ENCODE peak calls at places on chromosomes 6 and 20, in four cellular contexts. One of them, this sample, is unnamed.

GRCh38 chr6:39203804-39204495 is 25.3 kb downstream of the KCNK5 start:
- DNase-seq in PC-9: peak; percentile 97
- DNase-seq in endothelial cell of umbilical vein: no peak
- DNase-seq in PC-3: peak; percentile 93
- DNase-seq in this sample: no peak

GRCh38 chr6:33797635-33798342 is 6.0 kb downstream of the MLN start:
- DNase-seq in PC-9: no peak
- DNase-seq in PC-3: no peak
- DNase-seq in endothelial cell of umbilical vein: no peak
- DNase-seq in this sample: no peak

GRCh38 chr6:10416516-10416862 is 1.6 kb upstream of the TFAP2A start:
- DNase-seq in PC-9: no peak
- DNase-seq in PC-3: no peak
- DNase-seq in endothelial cell of umbilical vein: no peak
- DNase-seq in this sample: no peak

GRCh38 chr20:19806806-19807691 is 49.0 kb downstream of the RIN2 start:
- DNase-seq in endothelial cell of umbilical vein: peak; percentile 79
- DNase-seq in PC-9: no peak
- DNase-seq in PC-3: peak; percentile 71
- DNase-seq in this sample: no peak

GRCh38 chr6:73564578-73565345 is 43.9 kb upstream of the EEF1A1 start:
- DNase-seq in PC-3: no peak
- DNase-seq in endothelial cell of umbilical vein: no peak
- DNase-seq in PC-9: no peak
- DNase-seq in this sample: no peak

GRCh38 chr6:129890164-129890563 is 29.0 kb upstream of the TMEM244 start:
- DNase-seq in PC-9: no peak
- DNase-seq in endothelial cell of umbilical vein: peak; percentile 39
- DNase-seq in PC-3: peak; percentile 59
- DNase-seq in this sample: peak; percentile 64

GRCh38 chr6:33820243-33820642 is 16.4 kb upstream of the MLN start:
- DNase-seq in PC-9: no peak
- DNase-seq in PC-3: no peak
- DNase-seq in endothelial cell of umbilical vein: no peak
- DNase-seq in this sample: peak; percentile 8

GRCh38 chr6:90220273-90220672 is 76.4 kb downstream of the BACH2 start:
- DNase-seq in PC-3: peak; percentile 69
- DNase-seq in PC-9: no peak
- DNase-seq in endothelial cell of umbilical vein: peak; percentile 88
- DNase-seq in this sample: no peak

GRCh38 chr6:33985333-33985751 is 160.5 kb downstream of the GRM4 start:
- DNase-seq in PC-3: no peak
- DNase-seq in endothelial cell of umbilical vein: no peak
- DNase-seq in PC-9: no peak
- DNase-seq in this sample: no peak

GRCh38 chr6:163897669-163898068 is 483.2 kb downstream of the QKI start:
- DNase-seq in endothelial cell of umbilical vein: no peak
- DNase-seq in PC-3: no peak
- DNase-seq in PC-9: no peak
- DNase-seq in this sample: no peak

GRCh38 chr20:19605759-19606158 is 152.3 kb upstream of the RIN2 start:
- DNase-seq in endothelial cell of umbilical vein: no peak
- DNase-seq in PC-3: no peak
- DNase-seq in PC-9: no peak
- DNase-seq in this sample: no peak

GRCh38 chr20:5621305-5621704 is 128.9 kb upstream of the SHLD1 start:
- DNase-seq in endothelial cell of umbilical vein: peak; percentile 64
- DNase-seq in PC-3: no peak
- DNase-seq in PC-9: no peak
- DNase-seq in this sample: peak; percentile 20

GRCh38 chr6:131379951-131380350 is 193.1 kb upstream of the ARG1 start:
- DNase-seq in PC-9: peak; percentile 5
- DNase-seq in endothelial cell of umbilical vein: no peak
- DNase-seq in PC-3: peak; percentile 42
- DNase-seq in this sample: peak; percentile 91

GRCh38 chr6:96940322-96940721 is 15.8 kb downstream of the KLHL32 start:
- DNase-seq in endothelial cell of umbilical vein: no peak
- DNase-seq in PC-3: peak; percentile 15
- DNase-seq in PC-9: no peak
- DNase-seq in this sample: peak; percentile 4

GRCh38 chr6:125375841-125376240 is 74.1 kb upstream of the HDDC2 start:
- DNase-seq in endothelial cell of umbilical vein: no peak
- DNase-seq in PC-3: no peak
- DNase-seq in PC-9: no peak
- DNase-seq in this sample: peak; percentile 40

GRCh38 chr6:41939848-41940758 is 1.5 kb downstream of the CCND3 start:
- DNase-seq in endothelial cell of umbilical vein: no peak
- DNase-seq in PC-9: peak; percentile 61
- DNase-seq in PC-3: peak; percentile 36
- DNase-seq in this sample: peak; percentile 56

GRCh38 chr6:55293116-55293515 is 34.2 kb upstream of the GFRAL start:
- DNase-seq in PC-9: no peak
- DNase-seq in endothelial cell of umbilical vein: no peak
- DNase-seq in PC-3: peak; percentile 56
- DNase-seq in this sample: peak; percentile 37

GRCh38 chr6:88881451-88881850 is 82.0 kb downstream of the RNGTT start:
- DNase-seq in PC-3: no peak
- DNase-seq in endothelial cell of umbilical vein: no peak
- DNase-seq in PC-9: no peak
- DNase-seq in this sample: no peak

GRCh38 chr6:45438849-45439406 is 61.2 kb upstream of the SUPT3H start:
- DNase-seq in endothelial cell of umbilical vein: peak; percentile 65
- DNase-seq in PC-9: no peak
- DNase-seq in PC-3: peak; percentile 93
- DNase-seq in this sample: peak; percentile 87

GRCh38 chr20:16919841-16920240 is 171.7 kb downstream of the OTOR start:
- DNase-seq in PC-3: no peak
- DNase-seq in endothelial cell of umbilical vein: no peak
- DNase-seq in PC-9: no peak
- DNase-seq in this sample: no peak

GRCh38 chr6:101527467-101527866 is 134.0 kb downstream of the GRIK2 start:
- DNase-seq in endothelial cell of umbilical vein: no peak
- DNase-seq in PC-3: no peak
- DNase-seq in PC-9: no peak
- DNase-seq in this sample: no peak

GRCh38 chr20:37327748-37328147 is 18.2 kb upstream of the SRC start:
- DNase-seq in PC-3: no peak
- DNase-seq in endothelial cell of umbilical vein: no peak
- DNase-seq in PC-9: no peak
- DNase-seq in this sample: peak; percentile 92

GRCh38 chr6:163634514-163635171 is 220.1 kb downstream of the QKI start:
- DNase-seq in endothelial cell of umbilical vein: no peak
- DNase-seq in PC-3: no peak
- DNase-seq in PC-9: peak; percentile 9
- DNase-seq in this sample: no peak

GRCh38 chr6:79922018-79922417 is 25.3 kb downstream of the ELOVL4 start:
- DNase-seq in PC-9: no peak
- DNase-seq in PC-3: no peak
- DNase-seq in endothelial cell of umbilical vein: no peak
- DNase-seq in this sample: no peak

GRCh38 chr6:45350186-45350585 is 22.1 kb downstream of the RUNX2 start:
- DNase-seq in endothelial cell of umbilical vein: no peak
- DNase-seq in PC-3: no peak
- DNase-seq in PC-9: no peak
- DNase-seq in this sample: no peak

GRCh38 chr6:133609404-133610270 is 279.3 kb upstream of the TCF21 start:
- DNase-seq in endothelial cell of umbilical vein: peak; percentile 75
- DNase-seq in PC-3: peak; percentile 95
- DNase-seq in PC-9: peak; percentile 62
- DNase-seq in this sample: peak; percentile 98

GRCh38 chr6:30260036-30260504 is 46.9 kb upstream of the TRIM26 start:
- DNase-seq in endothelial cell of umbilical vein: no peak
- DNase-seq in PC-9: no peak
- DNase-seq in PC-3: no peak
- DNase-seq in this sample: peak; percentile 44

GRCh38 chr6:118325220-118325860 is 222.8 kb upstream of the PLN start:
- DNase-seq in endothelial cell of umbilical vein: no peak
- DNase-seq in PC-9: no peak
- DNase-seq in PC-3: peak; percentile 18
- DNase-seq in this sample: peak; percentile 57

GRCh38 chr6:157757430-157758403 is 65.3 kb upstream of the SNX9 start:
- DNase-seq in PC-9: no peak
- DNase-seq in PC-3: no peak
- DNase-seq in endothelial cell of umbilical vein: no peak
- DNase-seq in this sample: no peak

GRCh38 chr20:46246527-46246926 is 61.8 kb downstream of the CDH22 start:
- DNase-seq in PC-3: no peak
- DNase-seq in PC-9: no peak
- DNase-seq in endothelial cell of umbilical vein: no peak
- DNase-seq in this sample: no peak

GRCh38 chr20:61169870-61170269 is 82.2 kb upstream of the CDH4 start:
- DNase-seq in PC-3: no peak
- DNase-seq in PC-9: no peak
- DNase-seq in endothelial cell of umbilical vein: no peak
- DNase-seq in this sample: no peak

GRCh38 chr20:25397827-25398226 is 7.2 kb upstream of the ABHD12 start:
- DNase-seq in PC-3: peak; percentile 85
- DNase-seq in endothelial cell of umbilical vein: no peak
- DNase-seq in PC-9: no peak
- DNase-seq in this sample: peak; percentile 36

GRCh38 chr6:168078943-168079405 is at the start of gene FRMD1:
- DNase-seq in PC-3: no peak
- DNase-seq in PC-9: no peak
- DNase-seq in endothelial cell of umbilical vein: no peak
- DNase-seq in this sample: no peak

GRCh38 chr6:41723936-41724637 is 11.3 kb downstream of the TFEB start:
- DNase-seq in PC-9: no peak
- DNase-seq in endothelial cell of umbilical vein: no peak
- DNase-seq in PC-3: no peak
- DNase-seq in this sample: no peak

GRCh38 chr20:11098888-11099287 is 425.1 kb upstream of the JAG1 start:
- DNase-seq in PC-9: no peak
- DNase-seq in endothelial cell of umbilical vein: peak; percentile 37
- DNase-seq in PC-3: peak; percentile 62
- DNase-seq in this sample: no peak

GRCh38 chr20:62973033-62973745 is 20.7 kb downstream of the SLC17A9 start:
- DNase-seq in PC-3: no peak
- DNase-seq in endothelial cell of umbilical vein: no peak
- DNase-seq in PC-9: no peak
- DNase-seq in this sample: no peak
- TF ChIP-seq EZH2 in PC-3: no peak
- TF ChIP-seq EZH2 in endothelial cell of umbilical vein: peak; percentile 58
- TF ChIP-seq EZH2 in PC-9: no peak
- TF ChIP-seq EZH2 in this sample: peak; percentile 12

GRCh38 chr20:21104921-21105320 is 1.2 kb downstream of the LINC00237 start:
- DNase-seq in PC-9: no peak
- DNase-seq in PC-3: no peak
- DNase-seq in endothelial cell of umbilical vein: no peak
- DNase-seq in this sample: no peak
- TF ChIP-seq EZH2 in PC-9: no peak
- TF ChIP-seq EZH2 in PC-3: no peak
- TF ChIP-seq EZH2 in endothelial cell of umbilical vein: peak; percentile 5
- TF ChIP-seq EZH2 in this sample: no peak

GRCh38 chr6:165987483-165988305 is 180.0 kb downstream of the TBXT start:
- DNase-seq in PC-9: no peak
- DNase-seq in PC-3: no peak
- DNase-seq in endothelial cell of umbilical vein: no peak
- DNase-seq in this sample: peak; percentile 90
- TF ChIP-seq EZH2 in PC-9: no peak
- TF ChIP-seq EZH2 in PC-3: no peak
- TF ChIP-seq EZH2 in endothelial cell of umbilical vein: no peak
- TF ChIP-seq EZH2 in this sample: no peak

DNA sequence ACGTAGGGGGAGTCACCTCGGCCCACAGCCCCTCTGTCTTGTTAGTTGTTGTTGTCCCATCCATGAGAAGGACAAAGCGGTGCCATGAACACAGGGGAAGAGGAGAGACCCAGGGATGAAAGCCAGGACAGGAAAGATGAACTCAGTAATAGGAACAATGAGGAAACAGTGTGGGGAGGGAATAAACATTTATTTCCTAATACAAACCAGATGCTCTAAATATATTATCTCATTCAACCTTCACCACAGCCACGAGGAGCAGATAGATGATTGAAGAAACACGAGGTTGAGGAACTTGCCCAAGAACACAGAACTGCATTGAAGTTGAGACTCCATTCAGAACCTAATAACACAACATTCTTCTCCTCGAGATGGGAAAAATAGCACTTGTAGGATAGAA is 53.1 kb upstream of the AIG1 start:
- DNase-seq in PC-3: no peak
- DNase-seq in PC-9: no peak
- DNase-seq in endothelial cell of umbilical vein: no peak
- DNase-seq in this sample: peak; percentile 83
- TF ChIP-seq EZH2 in PC-3: no peak
- TF ChIP-seq EZH2 in PC-9: no peak
- TF ChIP-seq EZH2 in endothelial cell of umbilical vein: no peak
- TF ChIP-seq EZH2 in this sample: no peak

DNA sequence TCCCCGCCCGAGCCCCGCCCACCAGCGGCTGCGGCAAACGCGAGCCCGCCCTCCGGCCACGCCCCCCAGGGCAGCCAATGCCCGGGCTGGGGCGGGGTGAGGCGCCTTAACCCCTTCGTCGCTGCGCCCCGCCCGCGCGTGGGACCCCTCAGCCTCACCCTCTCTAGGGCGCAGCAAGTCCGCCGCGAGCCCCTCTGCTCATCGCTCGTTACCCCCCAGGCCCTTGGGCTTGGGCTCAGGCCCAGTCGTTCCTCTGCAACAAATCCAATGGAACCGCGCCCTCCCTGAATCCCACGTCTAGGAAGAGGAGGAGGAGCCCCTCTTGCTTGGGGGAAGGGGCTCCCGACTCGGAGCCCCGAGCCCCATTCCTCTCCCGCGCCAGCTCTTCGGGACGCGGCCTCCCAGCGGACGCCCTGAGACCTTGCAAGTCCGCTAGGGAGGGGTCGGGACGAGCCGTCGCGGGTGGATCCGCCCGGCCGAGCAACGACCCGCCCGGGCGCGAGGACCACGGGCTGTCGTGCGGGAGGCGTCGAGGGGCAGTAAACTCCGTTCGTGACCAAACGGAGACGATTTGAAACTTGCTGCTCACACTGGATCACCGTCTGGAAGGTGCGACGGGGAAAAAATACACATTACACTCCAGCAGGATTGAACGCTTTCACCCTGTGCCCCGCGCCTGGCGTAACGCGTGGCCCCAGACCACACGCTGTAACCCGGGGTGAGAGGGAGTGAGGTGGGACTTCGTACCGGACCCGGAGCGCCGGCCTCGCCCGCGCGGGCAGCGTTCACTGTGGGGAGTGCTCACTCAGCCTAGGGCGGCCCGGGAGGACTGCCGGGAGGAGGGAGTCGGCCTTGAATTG is 463 bp upstream of the LZTS3 start:
- DNase-seq in PC-9: peak; percentile 88
- DNase-seq in PC-3: peak; percentile 91
- DNase-seq in endothelial cell of umbilical vein: peak; percentile 81
- DNase-seq in this sample: peak; percentile 95
- TF ChIP-seq EZH2 in PC-9: no peak
- TF ChIP-seq EZH2 in PC-3: no peak
- TF ChIP-seq EZH2 in endothelial cell of umbilical vein: no peak
- TF ChIP-seq EZH2 in this sample: no peak

This sample was measured in GM23248.